ENCODE peak calls at places on chromosomes 6 and 20, in eight cellular contexts. Y is DND-41, K is PC-9, F is HCT116, C is A673, J is fibroblast of lung, H is HepG2, R is neural progenitor cell. A is an unnamed sample. For H3K9me3, the result is how much of the 10 kb centered on the place peaks cover.

GRCh38 chr6:152552616-152553209 is 84.4 kb downstream of the SYNE1 start:
- DNase-seq in Y (peak), K (peak), F (peak), C (peak), J (peak), H (peak), R (peak), A (peak)

GRCh38 chr6:151209071-151209831 is 30.5 kb upstream of the AKAP12 start:
- DNase-seq in Y (no peak), K (no peak), F (peak), C (no peak), J (peak), H (peak), R (no peak), A (peak)

GRCh38 chr6:41014780-41015179 is 24.2 kb downstream of the UNC5CL start:
- DNase-seq in Y (no peak), K (no peak), F (no peak), C (no peak), J (no peak), H (no peak), R (no peak), A (no peak)

GRCh38 chr6:164258421-164258820 is 843.9 kb downstream of the QKI start:
- DNase-seq in Y (no peak), K (no peak), F (no peak), C (no peak), J (no peak), H (no peak), R (no peak), A (no peak)

GRCh38 chr6:85357651-85358050 is 92.2 kb upstream of the NT5E start:
- DNase-seq in Y (no peak), K (peak), F (no peak), C (no peak), J (no peak), H (no peak), R (no peak), A (no peak)

GRCh38 chr20:33296206-33296605 is 13.2 kb downstream of the BPIFB1 start:
- DNase-seq in Y (no peak), K (no peak), F (no peak), C (no peak), J (no peak), H (no peak), R (no peak), A (no peak)

GRCh38 chr6:9316831-9317230 is 881.5 kb upstream of the SLC35B3 start:
- DNase-seq in Y (no peak), K (no peak), F (no peak), C (no peak), J (no peak), H (no peak), R (no peak), A (no peak)

GRCh38 chr6:149896491-149896890 is 1.4 kb downstream of the RAET1E start:
- DNase-seq in Y (no peak), K (no peak), F (no peak), C (peak), J (peak), H (no peak), R (no peak), A (peak)

GRCh38 chr20:51373713-51374481 is 168.6 kb downstream of the NFATC2 start:
- DNase-seq in Y (no peak), K (no peak), F (no peak), C (no peak), J (peak), H (no peak), R (no peak), A (peak)

GRCh38 chr20:60431349-60431748 is 473.1 kb downstream of the CDH26 start:
- DNase-seq in Y (no peak), K (no peak), F (no peak), C (no peak), J (no peak), H (no peak), R (no peak), A (no peak)

GRCh38 chr6:85451586-85452306 is 1.9 kb downstream of the NT5E start:
- DNase-seq in Y (no peak), K (no peak), F (no peak), C (no peak), J (no peak), H (peak), R (no peak), A (no peak)

GRCh38 chr6:14194483-14194882 is 76.9 kb downstream of the CD83 start:
- DNase-seq in Y (no peak), K (no peak), F (no peak), C (no peak), J (no peak), H (no peak), R (peak), A (no peak)

GRCh38 chr6:3151705-3152104 is 5.6 kb downstream of the TUBB2A start:
- DNase-seq in Y (no peak), K (no peak), F (no peak), C (no peak), J (no peak), H (no peak), R (no peak), A (no peak)

GRCh38 chr6:32327103-32327502 is 44.6 kb downstream of the TSBP1 start:
- DNase-seq in Y (no peak), K (no peak), F (no peak), C (no peak), J (no peak), H (no peak), R (no peak), A (no peak)

GRCh38 chr6:47621838-47622449 is 76.4 kb upstream of the ADGRF4 start:
- DNase-seq in Y (no peak), K (no peak), F (no peak), C (no peak), J (no peak), H (no peak), R (no peak), A (no peak)

GRCh38 chr6:31858707-31859106 is 3.9 kb downstream of the NEU1 start:
- DNase-seq in Y (no peak), K (no peak), F (no peak), C (no peak), J (no peak), H (no peak), R (no peak), A (no peak)

GRCh38 chr6:10395171-10395945 is 19.5 kb downstream of the TFAP2A start:
- DNase-seq in Y (no peak), K (no peak), F (no peak), C (no peak), J (no peak), H (no peak), R (peak), A (no peak)

GRCh38 chr6:75296811-75297779 is 12.5 kb upstream of the TMEM30A start:
- DNase-seq in Y (no peak), K (peak), F (peak), C (peak), J (peak), H (peak), R (peak), A (peak)

GRCh38 chr20:22449115-22449973 is 135.0 kb downstream of the FOXA2 start:
- DNase-seq in Y (no peak), K (no peak), F (no peak), C (no peak), J (no peak), H (no peak), R (no peak), A (no peak)

GRCh38 chr20:43849496-43850197 is 65.0 kb upstream of the TOX2 start:
- DNase-seq in Y (no peak), K (peak), F (no peak), C (no peak), J (peak), H (no peak), R (no peak), A (peak)

GRCh38 chr6:3336859-3337515 is 78.2 kb downstream of the PSMG4 start:
- DNase-seq in Y (no peak), K (no peak), F (no peak), C (no peak), J (no peak), H (no peak), R (no peak), A (no peak)

GRCh38 chr20:32678948-32679347 is 5.2 kb upstream of the C20orf203 start:
- DNase-seq in Y (no peak), K (no peak), F (no peak), C (no peak), J (peak), H (no peak), R (no peak), A (peak)

GRCh38 chr6:27650620-27651370 is 177.9 kb upstream of the ZNF184 start:
- DNase-seq in Y (peak), K (peak), F (peak), C (peak), J (peak), H (peak), R (peak), A (peak)

GRCh38 chr20:20614391-20614790 is 98.1 kb downstream of the RALGAPA2 start:
- DNase-seq in Y (no peak), K (no peak), F (no peak), C (no peak), J (peak), H (no peak), R (no peak), A (peak)

GRCh38 chr20:6007094-6007528 is 46.7 kb downstream of the LRRN4 start:
- DNase-seq in Y (peak), K (no peak), F (no peak), C (no peak), J (no peak), H (peak), R (peak), A (no peak)

GRCh38 chr20:62618622-62619529 is 23.4 kb upstream of the SLCO4A1 start:
- DNase-seq in Y (no peak), K (no peak), F (no peak), C (peak), J (no peak), H (no peak), R (peak), A (no peak)

GRCh38 chr20:59827138-59828056 is 106.0 kb downstream of the SYCP2 start:
- DNase-seq in Y (no peak), K (no peak), F (no peak), C (no peak), J (no peak), H (no peak), R (no peak), A (no peak)

GRCh38 chr20:22559711-22560305 is 24.6 kb downstream of the FOXA2 start:
- DNase-seq in Y (no peak), K (no peak), F (no peak), C (no peak), J (no peak), H (no peak), R (no peak), A (no peak)

DNA sequence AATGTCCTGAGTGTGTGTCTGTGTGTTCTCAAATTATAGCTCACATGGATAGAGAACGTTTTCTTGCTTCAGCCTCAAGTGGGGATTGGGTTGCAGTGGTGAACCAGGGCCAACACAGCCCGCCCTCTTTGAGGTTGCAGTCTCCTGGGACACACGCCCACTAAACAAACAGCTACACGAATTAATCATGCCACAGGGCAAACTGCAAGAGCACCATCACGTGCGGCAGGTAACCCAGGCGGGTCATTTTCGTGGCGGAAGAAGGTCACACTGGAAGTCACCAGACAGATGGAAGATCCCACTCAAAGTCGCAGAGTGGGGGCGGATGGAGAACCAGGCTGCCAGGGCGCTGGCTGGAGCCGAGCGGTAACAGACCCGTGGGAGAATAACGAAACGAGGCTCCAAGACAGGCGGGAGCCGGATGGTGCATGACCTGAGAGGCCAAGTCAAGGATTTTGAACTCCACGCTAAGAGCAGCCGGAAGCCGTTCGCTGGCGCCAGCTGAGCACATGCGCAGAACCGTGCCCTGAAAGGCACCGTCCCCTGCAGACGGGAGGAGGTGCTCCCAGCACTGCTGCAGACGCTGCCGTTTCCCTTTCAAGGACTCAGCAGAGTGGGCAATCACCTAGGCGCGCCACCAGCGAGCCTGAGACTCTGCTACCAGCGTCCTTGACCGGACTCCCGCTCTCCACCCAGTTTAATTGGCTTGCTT is 10.7 kb downstream of the DLL1 start:
- DNase-seq in Y (no peak), K (peak), F (no peak), C (peak), J (no peak), H (no peak), R (no peak), A (no peak)
- TF ChIP-seq EZH2 in Y (no peak), K (no peak), F (no peak), C (no peak), J (no peak), H (no peak), R (no peak), A (no peak)

GRCh38 chr6:167296902-167297301 is 5.8 kb downstream of the UNC93A start:
- DNase-seq in Y (no peak), K (no peak), F (no peak), C (no peak), J (no peak), H (no peak), R (no peak), A (no peak)

GRCh38 chr6:167300902-167301425 is 9.8 kb downstream of the UNC93A start:
- DNase-seq in Y (no peak), K (no peak), F (no peak), C (no peak), J (no peak), H (no peak), R (no peak), A (no peak)

GRCh38 chr6:167298166-167298565 is 7.1 kb downstream of the UNC93A start:
- DNase-seq in Y (no peak), K (no peak), F (no peak), C (no peak), J (no peak), H (no peak), R (no peak), A (no peak)

GRCh38 chr6:167302074-167302473 is 11.0 kb downstream of the UNC93A start:
- DNase-seq in Y (no peak), K (no peak), F (no peak), C (no peak), J (no peak), H (no peak), R (no peak), A (no peak)

GRCh38 chr6:167299641-167300308 is 8.7 kb downstream of the UNC93A start:
- DNase-seq in Y (no peak), K (no peak), F (no peak), C (no peak), J (no peak), H (no peak), R (no peak), A (no peak)
- H3K9me3 ChIP-seq in Y (under half), K (under half), F (under half), C (under half), J (under half), H (under half), R (under half), A (under half)

GRCh38 chr20:1307171-1307570 is 21.8 kb downstream of the SDCBP2 start:
- DNase-seq in Y (no peak), K (no peak), F (no peak), C (no peak), J (no peak), H (no peak), R (no peak), A (no peak)

GRCh38 chr20:1306316-1307135 is 22.4 kb downstream of the SDCBP2 start:
- DNase-seq in Y (no peak), K (no peak), F (no peak), C (no peak), J (no peak), H (no peak), R (no peak), A (no peak)

GRCh38 chr20:1305682-1306081 is 23.3 kb downstream of the SDCBP2 start:
- DNase-seq in Y (no peak), K (no peak), F (no peak), C (no peak), J (no peak), H (no peak), R (no peak), A (no peak)

GRCh38 chr20:1302578-1303541 is 26.1 kb downstream of the SDCBP2 start:
- DNase-seq in Y (no peak), K (no peak), F (no peak), C (no peak), J (peak), H (no peak), R (no peak), A (peak)

DNA sequence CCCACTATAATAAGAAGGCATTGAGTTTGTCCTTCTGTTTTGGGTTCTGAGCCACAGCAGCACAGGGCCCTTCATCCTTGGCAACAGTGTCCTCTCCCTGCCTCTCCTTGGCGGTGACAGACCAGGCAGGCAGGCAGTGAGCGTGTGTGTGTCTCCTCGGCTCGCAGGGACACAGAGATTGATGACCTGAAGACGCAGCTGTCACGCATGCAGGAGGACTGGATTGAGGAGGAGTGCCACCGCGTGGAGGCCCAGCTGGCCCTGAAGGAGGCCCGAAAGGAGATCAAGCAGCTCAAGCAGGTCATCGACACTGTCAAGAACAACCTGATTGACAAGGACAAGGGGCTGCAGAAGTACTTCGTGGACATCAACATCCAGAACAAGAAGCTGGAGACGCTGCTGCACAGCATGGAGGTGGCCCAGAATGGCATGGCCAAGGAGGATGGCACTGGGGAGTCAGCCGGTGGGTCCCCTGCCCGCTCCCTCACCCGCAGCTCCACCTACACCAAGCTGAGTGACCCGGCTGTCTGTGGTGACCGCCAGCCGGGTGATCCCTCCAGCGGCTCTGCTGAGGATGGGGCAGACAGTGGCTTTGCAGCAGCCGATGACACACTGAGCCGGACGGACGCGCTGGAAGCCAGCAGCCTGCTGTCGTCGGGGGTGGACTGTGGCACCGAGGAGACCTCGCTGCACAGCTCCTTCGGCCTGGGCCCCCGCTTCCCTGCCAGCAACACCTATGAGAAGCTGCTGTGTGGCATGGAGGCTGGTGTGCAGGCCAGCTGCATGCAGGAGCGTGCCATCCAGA is 24.0 kb downstream of the SDCBP2 start:
- DNase-seq in Y (no peak), K (no peak), F (no peak), C (no peak), J (no peak), H (no peak), R (no peak), A (no peak)
- TF ChIP-seq EZH2 in Y (no peak), K (no peak), F (no peak), C (no peak), J (no peak), H (no peak), R (no peak), A (no peak)

DNA sequence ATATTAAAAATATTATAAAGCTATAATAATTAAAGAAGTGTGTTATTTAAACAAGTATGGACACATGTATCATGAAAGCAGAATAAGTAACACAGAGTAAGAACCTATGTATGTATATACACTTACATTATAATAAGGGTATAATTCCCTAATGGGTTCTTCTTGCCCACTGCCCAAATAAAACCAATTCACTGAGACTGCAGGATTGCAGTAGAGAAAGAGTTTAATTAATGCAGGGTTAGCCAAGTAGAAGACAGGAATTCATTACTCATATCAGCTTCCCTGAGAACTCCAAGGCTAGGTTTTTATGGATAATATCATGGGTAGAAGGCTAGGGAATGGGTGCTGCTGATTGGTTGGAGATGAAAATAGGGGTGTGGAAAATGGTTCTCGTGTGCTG is 53.8 kb upstream of the SAMD3 start:
- DNase-seq in Y (no peak), K (no peak), F (no peak), C (no peak), J (no peak), H (no peak), R (no peak), A (no peak)
- H3K9me3 ChIP-seq in Y (under half), K (under half), F (under half), C (under half), J (under half), H (under half), R (under half), A (under half)

GRCh38 chr6:100445512-100445911 is 19.2 kb downstream of the SIM1 start:
- DNase-seq in Y (no peak), K (no peak), F (no peak), C (no peak), J (no peak), H (no peak), R (no peak), A (no peak)

GRCh38 chr6:100449239-100449691 is 15.5 kb downstream of the SIM1 start:
- DNase-seq in Y (no peak), K (no peak), F (no peak), C (no peak), J (no peak), H (no peak), R (no peak), A (no peak)

GRCh38 chr6:100446922-100447899 is 17.5 kb downstream of the SIM1 start:
- DNase-seq in Y (no peak), K (no peak), F (no peak), C (no peak), J (no peak), H (no peak), R (peak), A (no peak)

GRCh38 chr6:100446115-100446921 is 18.4 kb downstream of the SIM1 start:
- DNase-seq in Y (no peak), K (no peak), F (no peak), C (no peak), J (no peak), H (no peak), R (peak), A (no peak)

DNA sequence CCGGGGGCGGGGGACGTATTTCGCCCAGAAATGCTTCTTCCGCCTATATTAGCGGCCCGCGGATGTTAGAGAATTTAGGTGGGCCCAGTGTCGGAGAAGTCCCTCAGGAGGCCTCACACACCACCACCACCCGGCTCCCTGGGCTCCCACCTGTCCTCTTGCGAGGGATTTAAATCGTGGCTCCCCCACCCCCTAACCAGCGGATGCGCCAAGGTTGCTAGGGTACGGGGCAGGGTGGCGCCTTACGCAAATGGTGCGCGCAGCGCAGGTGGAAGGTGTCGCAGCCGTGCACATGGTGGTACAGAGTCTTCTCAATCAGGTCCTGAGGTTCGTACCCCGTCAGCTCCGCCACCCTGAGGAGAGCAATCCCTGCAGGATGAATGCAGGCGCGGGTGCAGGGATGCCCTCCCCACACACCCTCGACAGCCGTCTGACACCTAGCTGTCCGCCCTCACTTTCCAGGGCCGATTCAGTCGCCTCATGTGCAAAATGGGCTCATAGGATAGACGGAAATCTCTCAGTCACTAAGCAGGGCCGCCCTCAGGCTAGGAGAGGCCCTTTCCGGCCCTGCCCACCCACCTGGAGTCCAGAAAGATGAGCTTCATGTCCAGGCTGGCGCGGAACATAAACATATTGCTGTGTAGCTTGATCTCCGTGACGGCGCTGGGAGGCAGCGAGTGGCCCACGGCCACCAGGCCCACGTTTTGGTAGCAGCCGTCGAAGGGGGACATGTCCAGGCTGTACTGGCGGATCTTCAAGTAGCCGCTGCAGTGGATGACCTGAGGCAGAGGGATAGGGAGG is 16.6 kb downstream of the SIM1 start:
- DNase-seq in Y (no peak), K (no peak), F (no peak), C (no peak), J (no peak), H (no peak), R (no peak), A (no peak)
- TF ChIP-seq EZH2 in Y (no peak), K (no peak), F (no peak), C (no peak), J (peak), H (no peak), R (peak), A (peak)

GRCh38 chr6:137190710-137191109 is 17.3 kb upstream of the IL22RA2 start:
- DNase-seq in Y (no peak), K (no peak), F (no peak), C (no peak), J (no peak), H (no peak), R (no peak), A (no peak)
- H3K9me3 ChIP-seq in Y (under half), K (under half), F (under half), C (under half), J (under half), H (under half), R (under half), A (under half)